ENCODE peak calls at places on chromosomes 12 and 14, in six cellular contexts. A is IMR-90, O is neuronal stem cell, X is mesenchymal stem cell, D is mesendoderm, P is H1. E is an unnamed sample.

GRCh38 chr14:80605536-80605935 is 336.0 kb downstream of the CEP128 start:
- DNase-seq in O (no peak), A (no peak), P (no peak), X (no peak), D (no peak), E (no peak)

GRCh38 chr14:51828017-51828797 is 32.2 kb upstream of the GNG2 start:
- DNase-seq in P (no peak), A (peak; percentile 62), D (peak; percentile 74), O (no peak), X (peak; percentile 79), E (no peak)

GRCh38 chr14:52115286-52115685 is 46.4 kb upstream of the NID2 start:
- DNase-seq in A (no peak), P (no peak), X (no peak), D (no peak), O (no peak), E (no peak)

GRCh38 chr12:107328442-107329133 is 235.2 kb upstream of the CRY1 start:
- DNase-seq in A (peak; percentile 48), O (no peak), P (no peak), D (peak; percentile 23), X (peak; percentile 45), E (no peak)

GRCh38 chr12:31034372-31034771 is 39.3 kb upstream of the DDX11 start:
- DNase-seq in D (no peak), O (no peak), P (no peak), X (no peak), A (no peak), E (no peak)

GRCh38 chr12:109723311-109723791 is 9.7 kb downstream of the FAM222A start:
- DNase-seq in D (no peak), P (no peak), O (no peak), X (no peak), A (no peak), E (no peak)

GRCh38 chr14:102957222-102957621 is 34.8 kb downstream of the AMN start:
- DNase-seq in X (no peak), A (peak; percentile 57), P (no peak), O (no peak), D (no peak), E (no peak)

GRCh38 chr12:85036736-85037135 is 585 bp downstream of the LRRIQ1 start:
- DNase-seq in P (no peak), X (no peak), D (peak; percentile 7), A (no peak), O (no peak), E (no peak)

GRCh38 chr12:66663605-66664004 is 15.3 kb downstream of the GRIP1 start:
- DNase-seq in D (no peak), X (no peak), P (no peak), O (no peak), A (no peak), E (no peak)

GRCh38 chr14:36646664-36647416 is 14.8 kb upstream of the PAX9 start:
- DNase-seq in X (no peak), O (no peak), P (no peak), A (no peak), D (peak; percentile 28), E (peak; percentile 54)

GRCh38 chr12:5745251-5745888 is 199.7 kb downstream of the ANO2 start:
- DNase-seq in D (peak; percentile 80), O (peak; percentile 82), X (peak; percentile 46), A (peak; percentile 58), P (peak; percentile 70), E (peak; percentile 90)

GRCh38 chr12:49093746-49094103 is 876 bp downstream of the DHH start:
- DNase-seq in X (no peak), P (no peak), D (no peak), O (no peak), A (no peak), E (peak; percentile 48)

GRCh38 chr14:105447651-105448640 is 26.7 kb upstream of the CRIP2 start:
- DNase-seq in X (no peak), D (no peak), P (no peak), A (no peak), O (no peak), E (no peak)

GRCh38 chr12:129641916-129642315 is 261.9 kb downstream of the TMEM132D start:
- DNase-seq in D (no peak), A (no peak), O (no peak), P (no peak), X (no peak), E (no peak)
- H2BK15ac ChIP-seq in D (no peak overlapping the region), A (no peak overlapping the region), O (no peak overlapping the region), P (no peak overlapping the region), X (no peak overlapping the region), E (no peak overlapping the region)

GRCh38 chr12:96064966-96065365 is 29.6 kb upstream of the LTA4H start:
- DNase-seq in P (no peak), D (no peak), A (no peak), X (no peak), O (no peak), E (no peak)
- H2BK15ac ChIP-seq in P (no peak overlapping the region), D (no peak overlapping the region), A (no peak overlapping the region), X (no peak overlapping the region), O (no peak overlapping the region), E (no peak overlapping the region)

DNA sequence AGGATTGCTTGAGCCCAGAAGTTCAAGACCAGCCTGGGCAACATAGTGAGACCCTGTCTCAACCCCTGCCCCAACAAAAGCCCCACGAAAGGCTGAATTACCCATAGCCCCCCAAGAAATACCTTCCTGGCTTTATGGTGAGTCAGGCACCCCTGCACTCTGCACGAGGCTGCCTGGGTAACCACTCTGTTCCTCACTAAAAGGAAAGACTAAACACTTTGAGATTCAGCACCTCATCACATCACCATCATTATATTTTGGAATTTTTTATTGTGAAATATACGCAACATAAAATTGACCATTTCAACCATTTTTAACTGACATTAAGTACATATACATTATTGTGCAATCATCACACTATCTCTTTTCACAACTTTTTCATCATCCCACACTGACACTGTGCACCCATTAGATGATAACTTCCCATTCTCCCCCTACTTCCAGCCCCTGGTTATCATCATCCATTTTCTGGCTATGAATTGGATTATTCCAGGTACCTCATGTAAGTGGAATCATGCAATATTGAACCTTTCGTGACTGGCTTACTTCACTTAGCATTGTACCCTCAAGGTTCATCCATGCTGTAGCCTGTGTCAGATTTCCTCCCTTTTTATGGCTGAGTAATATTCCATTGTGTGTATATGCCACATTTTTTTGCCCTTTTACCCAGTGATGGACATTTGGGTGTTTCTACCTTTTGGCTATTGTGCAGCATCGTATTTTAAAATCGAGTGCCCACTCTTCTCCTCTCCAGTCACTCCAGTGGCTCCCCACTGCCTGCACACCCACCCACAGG is 51.5 kb downstream of the TSPAN9 start:
- DNase-seq in O (no peak), A (no peak), D (no peak), X (no peak), P (no peak), E (no peak)
- H2BK15ac ChIP-seq in O (no peak overlapping the region), A (no peak overlapping the region), D (no peak overlapping the region), X (no peak overlapping the region), P (no peak overlapping the region), E (no peak overlapping the region)

GRCh38 chr12:20716985-20717384 is 21.9 kb downstream of the SLCO1C1 start:
- DNase-seq in P (no peak), A (no peak), D (no peak), X (no peak), O (no peak), E (no peak)

GRCh38 chr12:20716037-20716436 is 20.9 kb downstream of the SLCO1C1 start:
- DNase-seq in O (no peak), X (no peak), P (peak; percentile 13), D (peak; percentile 59), A (no peak), E (peak; percentile 65)

GRCh38 chr12:20711846-20712245 is 16.7 kb downstream of the SLCO1C1 start:
- DNase-seq in X (no peak), D (peak; percentile 74), A (no peak), P (no peak), O (no peak), E (no peak)
- H2BK15ac ChIP-seq in X (no peak overlapping the region), D (no peak overlapping the region), A (no peak overlapping the region), P (no peak overlapping the region), O (no peak overlapping the region), E (no peak overlapping the region)

DNA sequence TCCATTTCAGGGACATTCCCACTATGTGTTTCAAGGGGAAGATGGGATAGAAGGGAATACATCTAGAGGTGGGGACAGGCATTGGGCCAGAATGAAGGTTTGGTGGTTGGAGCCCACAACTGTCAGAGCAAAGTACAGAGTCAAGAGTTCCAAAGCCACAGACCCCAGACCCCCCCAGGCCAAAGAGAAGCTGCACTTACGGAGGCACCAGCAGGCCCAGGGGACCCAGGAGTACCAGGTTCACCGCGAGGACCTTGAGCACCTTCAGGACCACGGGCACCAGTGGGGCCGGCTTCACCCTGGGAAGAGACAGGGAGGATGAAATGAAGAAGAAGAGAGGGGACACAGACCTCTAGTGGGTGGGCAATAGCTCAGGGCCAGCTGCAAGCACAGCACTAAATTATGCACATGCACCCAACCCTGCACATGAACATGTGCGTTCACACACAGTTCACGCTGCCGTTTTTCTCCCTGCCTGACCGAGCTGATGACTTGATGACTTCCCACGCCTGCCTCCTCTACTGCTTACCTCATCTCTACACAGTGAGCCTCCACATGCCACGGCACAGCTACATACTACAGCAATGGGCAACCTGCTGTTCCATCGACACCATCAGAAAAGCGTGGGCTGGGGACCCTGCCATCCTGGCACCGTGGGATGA is 16.7 kb downstream of the COL2A1 start:
- DNase-seq in O (no peak), D (no peak), A (peak; percentile 43), P (no peak), X (no peak), E (no peak)
- H2BK15ac ChIP-seq in O (no peak overlapping the region), D (no peak overlapping the region), A (no peak overlapping the region), P (peak overlapping the region; percentile 10), X (no peak overlapping the region), E (no peak overlapping the region)

DNA sequence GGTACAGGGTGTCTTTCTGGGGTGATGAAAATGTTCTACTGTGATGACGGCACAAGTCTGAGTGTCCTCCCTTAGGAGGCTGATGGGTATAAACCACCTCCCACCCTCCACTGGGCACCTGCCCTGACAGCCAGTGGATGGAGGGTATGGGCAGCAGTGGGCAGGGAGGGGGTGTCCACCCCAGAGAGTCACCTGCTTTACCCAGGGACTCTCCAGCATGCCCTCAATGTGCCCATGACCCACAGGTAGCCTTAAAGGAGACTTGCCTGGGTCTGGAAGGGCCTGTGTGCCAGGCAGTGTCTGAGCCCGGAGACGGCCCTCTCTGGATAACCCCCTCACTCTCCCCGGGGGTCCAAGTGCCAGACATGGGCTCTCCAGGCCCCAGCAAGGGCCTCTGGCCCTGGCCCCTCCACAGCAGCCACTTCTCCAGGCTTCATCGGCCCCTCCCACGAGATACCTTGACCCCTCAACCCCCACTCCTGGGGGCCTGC is 38.8 kb downstream of the CCNK start:
- DNase-seq in X (no peak), O (no peak), D (no peak), P (no peak), A (no peak), E (no peak)
- H2BK15ac ChIP-seq in X (no peak overlapping the region), O (no peak overlapping the region), D (no peak overlapping the region), P (no peak overlapping the region), A (no peak overlapping the region), E (no peak overlapping the region)

DNA sequence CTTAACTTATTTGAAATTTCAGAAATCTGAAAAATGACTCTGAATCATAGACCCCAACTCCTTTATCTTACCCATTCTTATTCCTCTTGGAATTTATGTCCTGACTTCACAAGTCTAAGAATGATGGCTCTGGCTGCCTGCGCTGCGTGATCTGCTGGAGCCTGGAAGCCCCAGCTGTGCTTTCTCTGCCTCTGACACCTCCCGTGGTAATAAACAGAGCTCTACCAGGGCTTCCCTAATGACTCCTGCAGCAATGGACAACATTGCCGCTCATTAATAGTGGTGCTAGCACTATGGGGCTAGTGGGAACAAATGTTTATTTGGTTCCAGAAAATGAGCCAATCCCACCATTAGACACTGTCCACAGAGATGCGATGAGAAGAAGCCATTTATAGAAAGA is 8.8 kb upstream of the DCAF4 start:
- DNase-seq in D (no peak), A (no peak), X (peak; percentile 45), P (no peak), O (no peak), E (no peak)
- H2BK15ac ChIP-seq in D (no peak overlapping the region), A (no peak overlapping the region), X (no peak overlapping the region), P (no peak overlapping the region), O (no peak overlapping the region), E (no peak overlapping the region)

E was measured in H9.